ENCODE peak calls at places on chromosomes 3 and 15, in nine cellular contexts. C, D, J, N, O, S, T, E and B are unnamed samples.

GRCh38 chr3:18071833-18072232 is 329.4 kb upstream of the TBC1D5 start:
- DNase-seq in C (no peak), D (no peak), J (no peak), N (no peak), O (no peak), S (no peak), T (no peak), E (no peak), B (no peak)

GRCh38 chr3:46516521-46516920 is 18.7 kb downstream of the RTP3 start:
- DNase-seq in C (no peak), D (no peak), J (no peak), N (no peak), O (no peak), S (no peak), T (no peak), E (no peak), B (no peak)

GRCh38 chr3:129834580-129834979 is 58.9 kb downstream of the TMCC1 start:
- DNase-seq in C (no peak), D (no peak), J (no peak), N (no peak), O (no peak), S (no peak), T (no peak), E (no peak), B (no peak)

GRCh38 chr3:151096697-151097096 is 11.2 kb downstream of the MED12L start:
- DNase-seq in C (no peak), D (no peak), J (no peak), N (no peak), O (no peak), S (no peak), T (no peak), E (no peak), B (no peak)

GRCh38 chr3:194537732-194538247 is 51.0 kb upstream of the ATP13A3 start:
- DNase-seq in C (no peak), D (no peak), J (no peak), N (peak; percentile 87), O (no peak), S (peak; percentile 64), T (peak; percentile 85), E (no peak), B (no peak)

GRCh38 chr15:78320173-78320572 is 20.0 kb upstream of the CRABP1 start:
- DNase-seq in C (no peak), D (no peak), J (no peak), N (no peak), O (no peak), S (no peak), T (no peak), E (peak; percentile 20), B (no peak)

GRCh38 chr3:161420746-161421145 is 49.4 kb upstream of the SPTSSB start:
- DNase-seq in C (no peak), D (no peak), J (no peak), N (peak; percentile 34), O (no peak), S (no peak), T (no peak), E (peak; percentile 64), B (no peak)

GRCh38 chr15:89972085-89972484 is 29.0 kb upstream of the ZNF710 start:
- DNase-seq in C (no peak), D (no peak), J (no peak), N (no peak), O (no peak), S (no peak), T (no peak), E (no peak), B (no peak)

GRCh38 chr3:80734483-80734882 is 966.7 kb upstream of the ROBO1 start:
- DNase-seq in C (no peak), D (no peak), J (no peak), N (no peak), O (no peak), S (no peak), T (no peak), E (no peak), B (no peak)

GRCh38 chr3:135231646-135232625 is 436.9 kb downstream of the EPHB1 start:
- DNase-seq in C (no peak), D (no peak), J (no peak), N (no peak), O (no peak), S (no peak), T (no peak), E (peak; percentile 20), B (no peak)

GRCh38 chr15:69825941-69826817 is 271.5 kb downstream of the TLE3 start:
- DNase-seq in C (no peak), D (no peak), J (no peak), N (no peak), O (no peak), S (no peak), T (no peak), E (peak; percentile 84), B (no peak)

GRCh38 chr3:156973954-156974353 is 147.8 kb downstream of the LEKR1 start:
- DNase-seq in C (no peak), D (no peak), J (no peak), N (no peak), O (no peak), S (no peak), T (no peak), E (no peak), B (no peak)

GRCh38 chr3:53122933-53123305 is 7.3 kb downstream of the RFT1 start:
- DNase-seq in C (no peak), D (no peak), J (peak; percentile 69), N (no peak), O (no peak), S (no peak), T (no peak), E (no peak), B (no peak)

GRCh38 chr15:57220220-57220619 is 156.1 kb upstream of the CGNL1 start:
- DNase-seq in C (peak; percentile 61), D (no peak), J (no peak), N (peak; percentile 85), O (no peak), S (peak; percentile 75), T (no peak), E (no peak), B (no peak)

GRCh38 chr15:77025471-77025901 is 30.6 kb downstream of the PSTPIP1 start:
- DNase-seq in C (no peak), D (no peak), J (no peak), N (no peak), O (peak; percentile 6), S (no peak), T (no peak), E (no peak), B (no peak)

GRCh38 chr3:159911011-159911663 is 77.5 kb upstream of the IL12A start:
- DNase-seq in C (no peak), D (peak; percentile 13), J (no peak), N (no peak), O (no peak), S (no peak), T (peak; percentile 61), E (no peak), B (no peak)